ENCODE peak calls at places on chromosome 16, in four cellular contexts. S is cardiac fibroblast, P is fibroblast of pulmonary artery, F is type B pancreatic cell. R is an unnamed sample.

GRCh38 chr16:87855852-87856715 is 13.2 kb downstream of the SLC7A5 start:
- DNase-seq in P (peak; percentile 32), S (peak; percentile 62), F (no peak), R (peak; percentile 87)

GRCh38 chr16:81445926-81446317 is 1.3 kb downstream of the CMIP start:
- DNase-seq in P (no peak), S (no peak), F (no peak), R (no peak)

GRCh38 chr16:89037261-89038152 is 56.1 kb upstream of the ACSF3 start:
- DNase-seq in P (peak; percentile 44), S (peak; percentile 32), F (no peak), R (peak; percentile 82)

GRCh38 chr16:12758031-12758669 is 45.5 kb downstream of the CPPED1 start:
- DNase-seq in S (no peak), P (peak; percentile 25), F (no peak), R (no peak)

GRCh38 chr16:57882797-57883196 is 80.5 kb upstream of the KIFC3 start:
- DNase-seq in P (no peak), S (peak; percentile 67), F (no peak), R (peak; percentile 15)

GRCh38 chr16:54627616-54628015 is 303.0 kb upstream of the IRX5 start:
- DNase-seq in S (peak; percentile 78), F (no peak), P (peak; percentile 31), R (no peak)

GRCh38 chr16:24536671-24537070 is 2.7 kb upstream of the RBBP6 start:
- DNase-seq in P (no peak), F (no peak), S (no peak), R (no peak)

GRCh38 chr16:53546988-53547391 is 44.0 kb upstream of the AKTIP start:
- DNase-seq in P (peak; percentile 23), S (peak; percentile 59), F (no peak), R (no peak)

GRCh38 chr16:75534560-75535205 is 1.2 kb downstream of the CHST5 start:
- DNase-seq in S (no peak), F (no peak), P (no peak), R (peak; percentile 84)

GRCh38 chr16:54633943-54634362 is 296.7 kb upstream of the IRX5 start:
- DNase-seq in F (no peak), P (peak; percentile 6), S (peak; percentile 28), R (no peak)

GRCh38 chr16:30096862-30097563 is 1.0 kb upstream of the YPEL3 start:
- DNase-seq in F (no peak), P (no peak), S (no peak), R (no peak)

GRCh38 chr16:86033016-86033474 is 134.1 kb downstream of the IRF8 start:
- DNase-seq in S (no peak), P (no peak), F (no peak), R (peak; percentile 72)

GRCh38 chr16:53207810-53208752 is 153.3 kb downstream of the CHD9 start:
- DNase-seq in P (peak; percentile 89), F (no peak), S (peak; percentile 85), R (no peak)

GRCh38 chr16:53257001-53257400 is 177.3 kb upstream of the RBL2 start:
- DNase-seq in S (peak; percentile 74), P (peak; percentile 76), F (no peak), R (no peak)

GRCh38 chr16:83803811-83804210 is 4.0 kb upstream of the HSBP1 start:
- DNase-seq in P (no peak), S (no peak), F (no peak), R (no peak)

GRCh38 chr16:56332464-56333079 is 92.8 kb downstream of the AMFR start:
- DNase-seq in F (no peak), P (peak; percentile 57), S (peak; percentile 67), R (no peak)
- TF ChIP-seq CTCF in F (peak; percentile 60), P (peak; percentile 32), S (peak; percentile 51), R (peak; percentile 76)

GRCh38 chr16:19523184-19523558 is 571 bp upstream of the CCP110 start:
- DNase-seq in S (no peak), F (no peak), P (no peak), R (no peak)

GRCh38 chr16:19524866-19525723 is 1.4 kb downstream of the CCP110 start:
- DNase-seq in S (peak; percentile 11), F (no peak), P (no peak), R (no peak)

GRCh38 chr16:19524356-19524865 is 669 bp downstream of the CCP110 start:
- DNase-seq in S (no peak), P (no peak), F (no peak), R (no peak)

GRCh38 chr16:19522369-19523159 is 666 bp upstream of the GDE1 start:
- DNase-seq in P (no peak), S (no peak), F (no peak), R (no peak)

GRCh38 chr16:19523559-19524355 is at the start of gene CCP110:
- DNase-seq in S (peak; percentile 97), F (peak; percentile 95), P (peak; percentile 97), R (peak; percentile 99)
- TF ChIP-seq CTCF in S (no peak), F (no peak), P (no peak), R (no peak)

GRCh38 chr16:78060787-78061186 is 38.4 kb downstream of the CLEC3A start:
- DNase-seq in S (no peak), P (no peak), F (no peak), R (no peak)

GRCh38 chr16:78060295-78060694 is 37.9 kb downstream of the CLEC3A start:
- DNase-seq in P (no peak), S (no peak), F (no peak), R (no peak)

GRCh38 chr16:78058165-78058564 is 35.8 kb downstream of the CLEC3A start:
- DNase-seq in P (no peak), F (no peak), S (no peak), R (no peak)
- TF ChIP-seq CTCF in P (no peak), F (no peak), S (no peak), R (no peak)

DNA sequence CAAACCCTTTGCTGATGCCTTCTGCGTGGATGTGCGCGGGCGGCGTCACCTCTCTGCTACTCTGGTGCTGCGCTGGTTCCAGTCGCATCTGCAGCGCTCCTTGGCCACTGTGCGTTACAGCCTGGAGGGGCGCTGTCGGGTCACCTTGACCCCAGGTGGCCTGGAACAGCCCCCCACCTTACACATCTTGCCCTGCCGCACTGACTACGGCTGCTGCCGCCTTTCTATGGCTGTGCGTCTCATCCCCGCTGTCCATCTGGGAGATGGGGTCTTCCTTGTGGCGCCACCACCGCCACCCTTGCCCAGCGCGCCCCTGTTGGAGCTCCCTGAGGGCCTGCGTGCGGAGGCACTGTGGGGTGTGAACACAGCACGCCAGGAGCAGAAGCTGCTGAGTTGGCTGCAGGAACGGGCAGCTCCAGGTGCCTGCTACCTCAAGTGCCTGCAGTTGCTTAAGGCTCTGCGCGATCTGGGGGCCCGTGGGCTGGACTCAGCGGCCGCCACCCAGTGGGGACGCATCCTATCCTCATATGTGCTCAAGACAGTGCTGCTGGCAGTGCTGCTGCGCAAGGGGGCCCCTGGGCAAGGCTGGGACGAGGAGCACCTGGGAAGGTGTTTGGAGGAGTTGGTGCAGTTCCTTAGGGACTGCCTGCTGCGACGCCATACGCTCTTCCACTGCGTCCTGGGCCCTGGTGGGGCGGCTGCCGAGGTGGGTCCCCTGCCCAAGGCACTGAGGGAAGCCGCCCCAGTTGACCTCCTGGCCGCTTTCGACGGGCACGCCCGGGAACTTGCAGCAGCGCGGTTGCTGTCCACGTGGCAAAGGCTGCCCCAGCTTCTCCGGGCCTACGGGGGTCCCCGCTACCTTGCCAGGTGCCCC is 1.6 kb downstream of the ITPRIPL2 start:
- DNase-seq in F (no peak), P (no peak), S (peak; percentile 23), R (peak; percentile 93)
- TF ChIP-seq CTCF in F (no peak), P (peak; percentile 29), S (peak; percentile 60), R (no peak)

DNA sequence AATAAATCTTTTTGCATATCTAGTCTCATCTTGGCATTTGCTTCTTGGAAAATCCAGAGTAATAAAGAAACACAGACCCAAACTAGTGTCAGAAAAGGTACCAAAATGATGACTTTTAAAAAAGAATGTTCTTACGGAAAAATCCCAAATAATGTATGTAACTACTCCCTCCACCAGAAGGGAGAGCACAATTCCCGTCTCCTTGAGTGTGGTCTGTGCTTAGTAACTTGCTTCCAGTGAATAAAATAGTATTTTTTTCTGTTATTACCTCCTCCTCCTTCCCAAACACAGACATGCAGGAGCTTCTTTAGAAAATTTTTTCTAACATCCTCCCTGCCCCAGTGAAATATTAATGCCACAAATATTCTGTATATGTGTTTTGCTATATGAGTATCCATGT is 358.1 kb downstream of the ZFHX3 start:
- DNase-seq in F (no peak), S (peak; percentile 12), P (peak; percentile 29), R (no peak)
- TF ChIP-seq CTCF in F (no peak), S (no peak), P (no peak), R (peak; percentile 48)

GRCh38 chr16:7014756-7015155 is 317.9 kb upstream of the RBFOX1 start:
- DNase-seq in F (no peak), P (no peak), S (no peak), R (no peak)
- TF ChIP-seq CTCF in F (no peak), P (no peak), S (no peak), R (no peak)

GRCh38 chr16:70586731-70587130 is 59.6 kb upstream of the IL34 start:
- DNase-seq in F (no peak), S (no peak), P (no peak), R (no peak)

GRCh38 chr16:70579648-70580630 is 56.3 kb downstream of the SF3B3 start:
- DNase-seq in F (no peak), S (no peak), P (no peak), R (peak; percentile 82)

GRCh38 chr16:70578035-70578434 is 54.4 kb downstream of the SF3B3 start:
- DNase-seq in S (no peak), P (no peak), F (no peak), R (peak; percentile 35)

GRCh38 chr16:70579248-70579647 is 55.6 kb downstream of the SF3B3 start:
- DNase-seq in F (no peak), S (no peak), P (no peak), R (no peak)

GRCh38 chr16:70582280-70582978 is 58.8 kb downstream of the SF3B3 start:
- DNase-seq in F (no peak), S (no peak), P (no peak), R (peak; percentile 68)
- TF ChIP-seq CTCF in F (peak; percentile 47), S (peak; percentile 35), P (peak; percentile 32), R (peak; percentile 53)

DNA sequence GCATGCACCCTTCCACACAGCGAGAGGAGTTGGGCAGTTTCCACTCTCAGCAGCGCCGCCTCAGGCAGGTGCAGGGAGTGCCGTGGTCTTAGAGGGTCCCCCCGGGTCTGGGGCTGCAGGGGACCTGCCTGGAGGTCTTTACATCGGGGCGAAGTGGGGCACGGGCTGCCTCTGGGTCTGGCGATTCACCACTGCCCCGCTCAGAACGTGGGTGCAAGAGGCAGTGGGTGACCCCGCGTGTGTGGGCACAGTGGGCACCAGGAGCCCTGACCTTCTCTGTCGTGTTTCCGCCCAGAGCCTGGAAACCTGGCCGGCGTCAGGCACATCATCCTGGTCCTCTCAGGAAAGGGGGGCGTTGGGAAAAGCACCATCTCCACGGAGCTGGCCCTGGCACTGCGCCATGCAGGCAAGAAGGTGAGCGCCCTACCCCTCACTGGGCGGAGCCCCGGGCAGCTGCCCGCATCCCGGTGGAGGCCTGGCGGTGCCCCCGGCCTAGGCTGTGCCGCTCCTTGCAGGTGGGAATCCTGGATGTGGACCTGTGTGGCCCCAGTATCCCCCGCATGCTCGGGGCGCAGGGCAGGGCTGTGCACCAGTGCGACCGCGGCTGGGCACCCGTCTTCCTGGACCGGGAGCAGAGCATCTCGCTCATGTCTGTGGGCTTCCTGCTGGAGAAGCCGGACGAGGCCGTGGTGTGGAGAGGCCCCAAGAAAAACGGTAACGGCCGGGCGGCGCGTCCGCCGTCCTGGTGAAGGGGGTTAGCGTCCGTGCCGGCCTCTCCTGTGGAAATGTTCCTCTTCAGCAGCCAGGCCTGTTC is 3.7 kb downstream of the NUBP2 start:
- DNase-seq in P (no peak), S (no peak), F (no peak), R (peak; percentile 93)
- TF ChIP-seq CTCF in P (no peak), S (no peak), F (no peak), R (no peak)

R was measured in chondrocyte.